ENCODE peak calls at places on chromosomes 13 and 19, in eight cellular contexts. O is HEK293T; U is CD8-positive, alpha-beta memory T cell; Q is breast epithelium; H is HCT116; R is B cell; K is ELF-1; C is RWPE1. G is an unnamed sample.

GRCh38 chr13:30257433-30258099 is 49.8 kb downstream of the KATNAL1 start:
- DNase-seq in O (peak; percentile 48), U (no peak), Q (no peak), H (no peak), R (no peak), K (peak; percentile 62), C (no peak), G (peak; percentile 23)

GRCh38 chr19:32895384-32895783 is 25.8 kb upstream of the SLC7A9 start:
- DNase-seq in O (no peak), U (no peak), Q (no peak), H (no peak), R (no peak), K (no peak), C (no peak), G (no peak)

GRCh38 chr19:40523322-40524047 is 53.2 kb upstream of the SHKBP1 start:
- DNase-seq in O (peak; percentile 84), U (peak; percentile 52), Q (no peak), H (peak; percentile 72), R (no peak), K (peak; percentile 88), C (peak; percentile 46), G (peak; percentile 87)

GRCh38 chr13:38767506-38768265 is 80.8 kb downstream of the FREM2 start:
- DNase-seq in O (no peak), U (no peak), Q (no peak), H (no peak), R (no peak), K (no peak), C (no peak), G (no peak)

GRCh38 chr19:1987197-1988187 is 28.0 kb downstream of the BTBD2 start:
- DNase-seq in O (no peak), U (no peak), Q (no peak), H (no peak), R (no peak), K (no peak), C (no peak), G (no peak)

GRCh38 chr19:35044317-35045117 is 3.0 kb downstream of the HPN start:
- DNase-seq in O (peak; percentile 83), U (peak; percentile 70), Q (no peak), H (no peak), R (peak; percentile 70), K (peak; percentile 94), C (peak; percentile 65), G (peak; percentile 83)

GRCh38 chr13:111546921-111547675 is 226.7 kb downstream of the TEX29 start:
- DNase-seq in O (no peak), U (no peak), Q (no peak), H (no peak), R (no peak), K (no peak), C (no peak), G (no peak)

GRCh38 chr19:16540948-16541347 is 1.3 kb downstream of the CHERP start:
- DNase-seq in O (no peak), U (no peak), Q (no peak), H (no peak), R (no peak), K (no peak), C (no peak), G (no peak)

GRCh38 chr19:45258862-45259261 is 7.8 kb downstream of the MARK4 start:
- DNase-seq in O (no peak), U (no peak), Q (no peak), H (no peak), R (no peak), K (no peak), C (no peak), G (no peak)

GRCh38 chr19:33781996-33782395 is 14.7 kb upstream of the KCTD15 start:
- DNase-seq in O (no peak), U (no peak), Q (no peak), H (no peak), R (no peak), K (no peak), C (no peak), G (no peak)

GRCh38 chr19:4524808-4525562 is 6.7 kb upstream of the PLIN4 start:
- DNase-seq in O (peak; percentile 65), U (peak; percentile 72), Q (no peak), H (peak; percentile 8), R (peak; percentile 85), K (peak; percentile 62), C (peak; percentile 49), G (peak; percentile 87)

GRCh38 chr13:79309690-79310089 is 96.4 kb downstream of the RBM26 start:
- DNase-seq in O (no peak), U (no peak), Q (no peak), H (no peak), R (no peak), K (no peak), C (no peak), G (no peak)

GRCh38 chr13:112655898-112656297 is 33.9 kb upstream of the ATP11A start:
- DNase-seq in O (no peak), U (no peak), Q (no peak), H (no peak), R (no peak), K (peak; percentile 31), C (no peak), G (no peak)

GRCh38 chr19:55228403-55229031 is at the start of gene TMEM86B:
- DNase-seq in O (no peak), U (no peak), Q (no peak), H (no peak), R (peak; percentile 37), K (no peak), C (no peak), G (no peak)

GRCh38 chr13:98280176-98280510 is 103.1 kb upstream of the RNF113B start:
- DNase-seq in O (no peak), U (no peak), Q (no peak), H (no peak), R (no peak), K (no peak), C (no peak), G (peak; percentile 22)

GRCh38 chr19:17243854-17244617 is 1.7 kb downstream of the NR2F6 start:
- DNase-seq in O (no peak), U (no peak), Q (no peak), H (no peak), R (peak; percentile 48), K (peak; percentile 67), C (peak; percentile 45), G (peak; percentile 58)

GRCh38 chr13:76289558-76289957 is 596.6 kb downstream of the KCTD12 start:
- DNase-seq in O (no peak), U (no peak), Q (no peak), H (no peak), R (no peak), K (no peak), C (no peak), G (no peak)

GRCh38 chr19:3365447-3366103 is 808 bp upstream of the NFIC start:
- DNase-seq in O (no peak), U (no peak), Q (peak; percentile 75), H (peak; percentile 40), R (peak; percentile 46), K (no peak), C (no peak), G (no peak)